ENCODE peak calls at places on chromosomes 13 and 19, in ten cellular contexts. Z is IMR-90, F is spleen, O is body of pancreas, I is A549, E is uterus, C is transverse colon, R is adrenal gland, S is heart left ventricle, Y is Peyer's patch. H is an unnamed sample.

GRCh38 chr13:49300716-49301589 is 53.2 kb downstream of the CDADC1 start:
- DNase-seq in S (peak), O (peak), I (peak), Z (peak), E (peak), F (peak), C (peak), Y (peak), R (peak), H (peak)

GRCh38 chr19:44777715-44778347 is at the start of gene CBLC:
- DNase-seq in Y (peak), O (peak), R (no peak), Z (no peak), F (no peak), C (peak), I (no peak), E (no peak), S (no peak), H (no peak)

GRCh38 chr13:109146912-109147624 is 517.7 kb downstream of the MYO16 start:
- DNase-seq in F (no peak), Y (no peak), Z (peak), C (no peak), S (no peak), O (no peak), E (no peak), R (peak), I (peak), H (no peak)

GRCh38 chr13:99985886-99986527 is 4.4 kb downstream of the ZIC2 start:
- DNase-seq in S (no peak), I (no peak), O (no peak), Y (no peak), F (no peak), R (no peak), E (no peak), C (no peak), Z (no peak), H (no peak)

GRCh38 chr19:7940841-7941240 is 2.6 kb downstream of the TIMM44 start:
- DNase-seq in E (no peak), Z (no peak), O (no peak), S (no peak), I (no peak), R (no peak), C (no peak), F (no peak), Y (no peak), H (no peak)

GRCh38 chr13:33262997-33263396 is 22.6 kb downstream of the STARD13 start:
- DNase-seq in C (no peak), R (no peak), S (no peak), E (no peak), O (no peak), Y (no peak), I (no peak), Z (no peak), F (no peak), H (no peak)

GRCh38 chr13:44516771-44517170 is 59.4 kb downstream of the TSC22D1 start:
- DNase-seq in Y (no peak), C (no peak), S (no peak), O (no peak), Z (no peak), E (no peak), F (no peak), I (no peak), R (no peak), H (no peak)

GRCh38 chr19:6509118-6509971 is 7.2 kb upstream of the TUBB4A start:
- DNase-seq in Z (no peak), I (no peak), S (no peak), R (peak), E (no peak), C (no peak), Y (no peak), O (peak), F (peak), H (no peak)

GRCh38 chr19:32870154-32870573 is 597 bp upstream of the SLC7A9 start:
- DNase-seq in S (no peak), C (no peak), E (no peak), Y (peak), F (peak), O (no peak), Z (no peak), R (no peak), I (no peak), H (no peak)

GRCh38 chr13:42574435-42575311 is 721 bp downstream of the TNFSF11 start:
- DNase-seq in S (no peak), Z (no peak), I (no peak), C (no peak), E (no peak), Y (no peak), O (no peak), F (peak), R (no peak), H (no peak)

GRCh38 chr19:16062789-16063188 is 13.5 kb upstream of the TPM4 start:
- DNase-seq in C (peak), F (peak), Z (no peak), S (no peak), O (peak), Y (peak), E (no peak), R (peak), I (no peak), H (peak)

GRCh38 chr13:24032674-24033073 is 127.8 kb upstream of the SPATA13 start:
- DNase-seq in F (no peak), I (no peak), Z (peak), R (no peak), E (no peak), O (peak), C (no peak), S (no peak), Y (no peak), H (no peak)

GRCh38 chr19:55640043-55640576 is 692 bp upstream of the ZNF580 start:
- DNase-seq in E (peak), O (peak), F (peak), S (peak), R (peak), Y (peak), I (no peak), Z (peak), C (peak), H (peak)

GRCh38 chr19:47045867-47046470 is 2.5 kb downstream of the TMEM160 start:
- DNase-seq in C (no peak), I (no peak), F (no peak), S (no peak), E (no peak), Z (no peak), O (no peak), Y (no peak), R (no peak), H (no peak)

GRCh38 chr19:56121180-56122167 is at the start of gene ZNF787:
- DNase-seq in Z (peak), R (peak), E (peak), I (peak), F (peak), C (peak), Y (peak), O (peak), S (peak), H (peak)

GRCh38 chr13:84352946-84353345 is 470.7 kb upstream of the SLITRK1 start:
- DNase-seq in O (no peak), C (no peak), R (no peak), F (no peak), Y (no peak), Z (no peak), E (no peak), S (no peak), I (no peak), H (no peak)

GRCh38 chr13:44667950-44668349 is 91.8 kb upstream of the TSC22D1 start:
- DNase-seq in F (no peak), Z (peak), S (no peak), E (no peak), C (no peak), R (no peak), O (no peak), Y (no peak), I (no peak), H (no peak)

GRCh38 chr19:38032951-38033350 is 125.9 kb downstream of the SIPA1L3 start:
- DNase-seq in Z (no peak), R (no peak), C (no peak), E (no peak), Y (no peak), I (no peak), F (no peak), O (no peak), S (no peak), H (no peak)

GRCh38 chr19:1395194-1396018 is 5.9 kb downstream of the GAMT start:
- DNase-seq in Z (no peak), C (no peak), S (no peak), Y (no peak), I (no peak), R (no peak), F (no peak), O (peak), E (no peak), H (no peak)
- TF ChIP-seq POLR2A in Z (no peak), C (no peak), S (no peak), Y (no peak), I (no peak), R (no peak), F (no peak), O (peak), E (no peak), H (no peak)

GRCh38 chr19:11538232-11539036 is at the start of gene CNN1:
- DNase-seq in O (no peak), Y (no peak), E (peak), Z (peak), S (peak), I (no peak), R (peak), F (no peak), C (peak), H (peak)
- TF ChIP-seq POLR2A in O (no peak), Y (peak), E (peak), Z (peak), S (no peak), I (no peak), R (no peak), F (no peak), C (peak), H (no peak)

DNA sequence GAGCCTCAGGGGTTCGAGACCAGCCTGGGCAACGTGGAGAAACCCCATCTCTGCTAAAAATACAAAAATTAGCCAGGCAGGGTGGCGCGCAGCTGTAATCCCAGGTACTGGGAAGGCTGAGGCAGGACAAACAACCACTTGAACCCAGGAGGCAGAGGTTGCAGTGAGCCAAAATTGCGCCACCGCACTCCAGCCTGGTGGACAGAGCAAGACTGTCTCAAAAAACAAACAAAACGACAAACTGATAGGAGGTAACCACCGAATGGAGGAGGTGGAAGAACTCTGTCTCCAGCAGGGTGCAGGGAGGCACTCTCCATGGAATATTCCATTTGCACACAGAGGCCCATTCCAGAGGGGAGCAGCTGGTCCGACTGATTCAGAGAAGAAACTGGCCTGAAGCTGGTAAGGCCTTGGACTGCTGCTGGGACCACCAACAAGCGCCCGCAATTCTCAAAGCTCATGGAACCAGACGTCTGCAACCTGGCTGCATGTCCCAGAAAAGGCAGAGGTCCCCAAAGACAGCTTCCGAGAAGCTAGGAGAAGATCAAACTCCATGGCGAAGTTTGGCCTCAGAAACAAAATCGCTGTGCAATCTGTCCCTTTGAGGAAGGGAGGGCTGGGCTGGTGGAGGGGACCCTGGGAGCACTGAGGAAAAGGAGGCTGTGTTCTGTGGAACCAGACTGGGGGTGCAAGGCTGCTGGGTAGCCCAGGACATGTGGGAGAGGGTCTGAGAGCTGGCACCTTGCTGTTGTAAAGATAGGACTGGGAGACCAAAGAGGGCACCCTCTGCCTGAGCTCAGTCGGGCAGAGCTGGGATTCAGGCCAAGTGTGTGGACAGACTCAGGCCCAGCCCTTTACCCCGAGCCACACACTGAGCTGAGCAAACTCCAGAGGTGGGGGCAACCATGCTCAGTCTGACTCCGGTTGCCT is 35.2 kb downstream of the SLC25A42 start:
- DNase-seq in R (peak), E (no peak), O (no peak), S (no peak), I (no peak), F (no peak), C (no peak), Z (no peak), Y (peak), H (no peak)
- TF ChIP-seq POLR2A in R (no peak), E (no peak), O (no peak), S (no peak), I (no peak), F (no peak), C (no peak), Z (no peak), Y (no peak), H (no peak)

GRCh38 chr13:19117913-19118739 is 63.5 kb downstream of the TUBA3C start:
- DNase-seq in O (no peak), E (no peak), C (no peak), F (no peak), R (no peak), Z (no peak), Y (no peak), I (no peak), S (no peak), H (no peak)

DNA sequence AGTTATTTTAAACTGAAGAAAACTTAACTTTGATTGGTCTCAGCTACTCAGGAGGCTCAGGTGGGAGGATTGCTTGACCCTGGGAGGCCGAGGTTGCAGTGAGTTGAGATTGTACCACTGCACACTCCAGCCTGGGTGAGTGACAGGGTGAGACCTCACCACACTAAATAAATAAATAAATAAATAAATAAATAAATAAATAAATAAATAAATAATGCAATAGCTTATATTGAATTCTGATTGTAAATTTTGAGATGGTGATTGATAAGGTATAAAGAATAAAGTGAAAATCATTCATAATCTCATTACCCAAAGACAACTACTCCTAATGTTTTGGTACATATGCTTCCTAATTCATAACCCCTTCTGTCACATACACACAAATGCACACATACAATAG is 58.1 kb downstream of the TUBA3C start:
- DNase-seq in E (no peak), C (no peak), Y (no peak), F (no peak), S (no peak), I (no peak), Z (no peak), R (no peak), O (no peak), H (no peak)
- TF ChIP-seq POLR2A in E (no peak), C (no peak), Y (no peak), F (no peak), S (no peak), I (no peak), Z (no peak), R (no peak), O (no peak), H (no peak)

DNA sequence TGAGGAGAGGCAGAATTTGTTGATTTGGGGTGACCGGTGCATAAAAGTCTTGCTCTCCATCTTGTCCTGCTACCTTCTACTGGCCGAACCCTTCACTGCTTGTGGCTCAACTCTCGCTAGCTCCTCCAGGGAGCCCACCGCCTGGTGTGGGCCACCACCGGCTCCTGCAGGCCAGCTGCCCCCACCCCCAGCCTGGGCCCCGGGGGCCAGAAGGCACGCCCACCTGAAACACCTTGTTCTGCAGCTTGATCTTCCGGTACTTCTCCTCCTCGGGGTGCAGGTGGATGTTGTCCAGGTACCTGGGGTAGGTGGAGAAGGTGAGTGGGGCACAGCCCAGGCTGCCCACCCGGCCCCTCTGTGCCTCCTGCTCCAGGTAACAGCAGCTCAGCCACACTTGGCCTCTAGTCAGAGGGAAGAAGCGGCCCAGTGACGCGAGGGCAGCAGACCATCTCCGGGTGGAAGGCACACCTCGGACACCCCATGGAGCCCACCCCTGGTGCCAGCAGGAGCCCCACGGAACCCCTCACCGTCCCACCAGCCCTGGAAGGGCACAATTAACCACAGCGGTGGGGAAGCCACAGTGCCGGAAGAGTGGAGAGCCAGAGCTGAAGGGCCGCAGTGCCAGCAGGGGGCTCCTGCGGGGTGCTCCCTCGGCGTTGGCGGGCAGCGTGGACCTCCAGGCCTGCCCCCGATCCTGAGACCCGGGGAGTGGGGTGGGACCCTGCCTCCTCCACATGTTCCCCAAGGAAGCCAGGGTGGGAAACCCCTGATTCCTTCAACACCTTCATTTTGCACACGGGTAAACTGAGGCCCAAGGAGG is 10.1 kb downstream of the UBXN6 start:
- DNase-seq in I (no peak), C (no peak), Z (no peak), O (no peak), Y (no peak), S (no peak), E (no peak), F (no peak), R (no peak), H (no peak)
- TF ChIP-seq POLR2A in I (no peak), C (no peak), Z (no peak), O (no peak), Y (no peak), S (no peak), E (no peak), F (no peak), R (no peak), H (no peak)

GRCh38 chr19:41886761-41887710 is 4.1 kb downstream of the ARHGEF1 start:
- DNase-seq in R (no peak), F (peak), E (no peak), C (peak), Y (no peak), S (no peak), Z (no peak), O (no peak), I (no peak), H (no peak)
- TF ChIP-seq POLR2A in R (no peak), F (no peak), E (no peak), C (peak), Y (no peak), S (no peak), Z (no peak), O (no peak), I (no peak), H (no peak)

GRCh38 chr13:52450012-52450792 is at the start of gene VPS36:
- DNase-seq in Z (peak), I (peak), Y (peak), C (peak), R (peak), F (peak), E (peak), O (peak), S (peak), H (peak)
- TF ChIP-seq POLR2A in Z (peak), I (peak), Y (peak), C (peak), R (peak), F (peak), E (peak), O (peak), S (no peak), H (peak)

DNA sequence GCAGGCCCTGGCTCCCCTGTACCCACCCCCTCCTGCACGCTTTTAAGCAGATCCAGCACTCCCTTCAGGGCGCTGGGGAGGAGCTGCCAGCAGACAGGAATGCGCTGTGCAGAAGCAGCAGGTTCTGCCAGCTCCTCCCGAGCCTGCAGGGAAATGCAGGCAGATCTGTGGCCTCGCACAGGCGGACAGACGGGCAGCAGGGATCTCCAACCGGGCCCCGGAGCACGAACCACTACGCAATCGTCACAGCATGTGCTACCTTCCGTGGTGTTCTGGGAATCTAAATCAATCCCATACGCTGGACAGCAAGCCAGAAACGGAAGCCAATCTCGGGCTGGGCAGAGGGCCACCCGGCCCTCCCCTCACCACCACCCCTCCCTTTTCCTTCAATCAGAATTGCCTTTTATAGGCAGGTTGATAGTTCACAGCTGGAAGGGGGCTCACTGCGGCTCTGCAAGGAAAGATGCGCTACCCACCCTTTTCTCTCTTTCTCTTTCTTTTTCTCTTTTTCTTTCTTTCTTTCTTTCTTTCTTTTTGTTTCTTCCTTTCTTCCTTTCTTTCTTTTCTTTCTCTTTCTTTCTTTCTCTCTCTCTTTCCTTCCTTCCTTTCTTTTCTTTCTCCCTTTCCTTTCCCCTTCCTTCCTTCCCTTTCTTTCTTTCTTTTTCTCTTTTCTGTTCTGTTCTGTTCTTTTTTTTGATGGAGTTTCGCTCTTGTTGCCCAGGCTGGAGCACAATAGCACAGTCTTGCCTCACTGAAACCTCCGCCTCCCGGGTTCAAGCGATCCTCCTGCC is 99.9 kb downstream of the GNG7 start:
- DNase-seq in E (peak), S (peak), Y (peak), O (peak), Z (peak), F (peak), I (no peak), C (peak), R (peak), H (no peak)
- TF ChIP-seq POLR2A in E (peak), S (no peak), Y (no peak), O (peak), Z (no peak), F (no peak), I (no peak), C (no peak), R (no peak), H (no peak)

GRCh38 chr19:50791594-50792245 is 1.5 kb downstream of the ACP4 start:
- DNase-seq in S (no peak), E (no peak), Z (no peak), C (no peak), R (no peak), Y (no peak), O (no peak), I (no peak), F (no peak), H (no peak)
- TF ChIP-seq POLR2A in S (no peak), E (no peak), Z (no peak), C (no peak), R (no peak), Y (no peak), O (no peak), I (no peak), F (no peak), H (no peak)

GRCh38 chr13:75537401-75538365 is at the start of gene COMMD6:
- DNase-seq in I (peak), Z (peak), S (peak), E (peak), C (peak), F (peak), R (peak), Y (peak), O (peak), H (peak)
- TF ChIP-seq POLR2A in I (peak), Z (peak), S (no peak), E (peak), C (peak), F (peak), R (no peak), Y (peak), O (peak), H (peak)